ENCODE peak calls at places on chromosomes 6 and 20, in five cellular contexts. Q, I, V, B and H are unnamed samples.

GRCh38 chr20:6034134-6034969 is 19.5 kb downstream of the LRRN4 start:
- DNase-seq in Q (no peak), I (no peak), V (no peak), B (no peak), H (no peak)

GRCh38 chr6:5151955-5152401 is 66.8 kb downstream of the PPP1R3G start:
- DNase-seq in Q (no peak), I (peak), V (no peak), B (peak), H (peak)

GRCh38 chr20:17624070-17624469 is 54.2 kb downstream of the DSTN start:
- DNase-seq in Q (no peak), I (no peak), V (no peak), B (no peak), H (no peak)

GRCh38 chr6:111642463-111643158 is 36.9 kb upstream of the TRAF3IP2 start:
- DNase-seq in Q (peak), I (no peak), V (peak), B (peak), H (no peak)

GRCh38 chr6:37354526-37355384 is 972 bp downstream of the RNF8 start:
- DNase-seq in Q (peak), I (no peak), V (no peak), B (peak), H (no peak)

GRCh38 chr20:51579137-51579536 is 36.6 kb upstream of the NFATC2 start:
- DNase-seq in Q (no peak), I (no peak), V (no peak), B (no peak), H (no peak)

GRCh38 chr20:6295026-6295425 is 172.2 kb upstream of the FERMT1 start:
- DNase-seq in Q (no peak), I (no peak), V (no peak), B (no peak), H (no peak)

GRCh38 chr6:16729183-16729696 is 32.0 kb downstream of the ATXN1 start:
- DNase-seq in Q (no peak), I (no peak), V (no peak), B (no peak), H (no peak)

GRCh38 chr6:158256746-158257424 is 55.4 kb upstream of the TULP4 start:
- DNase-seq in Q (no peak), I (no peak), V (no peak), B (no peak), H (no peak)

GRCh38 chr6:158255974-158256601 is 56.2 kb upstream of the TULP4 start:
- DNase-seq in Q (no peak), I (no peak), V (no peak), B (no peak), H (no peak)

GRCh38 chr6:158251565-158251964 is 60.7 kb upstream of the TULP4 start:
- DNase-seq in Q (no peak), I (no peak), V (no peak), B (no peak), H (no peak)

GRCh38 chr6:158255280-158255973 is 56.8 kb upstream of the TULP4 start:
- DNase-seq in Q (no peak), I (no peak), V (no peak), B (no peak), H (no peak)

DNA sequence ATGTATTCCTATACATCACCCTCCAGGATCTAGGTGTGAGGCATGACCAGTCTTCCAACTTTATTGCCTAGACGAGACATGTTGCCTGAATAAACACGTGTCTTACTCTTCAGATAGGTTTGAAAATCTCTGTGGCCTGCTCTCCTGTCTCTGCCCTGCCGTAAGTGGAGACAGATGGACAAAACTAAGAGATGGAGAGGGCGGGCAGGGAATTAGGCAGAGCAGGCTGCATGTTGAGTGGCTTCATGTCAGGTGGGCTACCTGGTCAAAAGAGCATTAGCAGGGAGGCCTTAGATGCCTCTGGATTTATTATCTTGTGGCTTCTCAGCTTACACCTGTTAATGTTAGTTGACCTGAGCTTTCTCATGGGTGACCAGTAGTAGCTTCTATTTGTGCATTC is 59.0 kb upstream of the TULP4 start:
- DNase-seq in Q (no peak), I (no peak), V (no peak), B (no peak), H (no peak)
- TF ChIP-seq CTCF in Q (no peak), I (no peak), V (no peak), B (no peak), H (no peak)

GRCh38 chr6:84424956-84425355 is 197.5 kb upstream of the CEP162 start:
- DNase-seq in Q (no peak), I (no peak), V (no peak), B (no peak), H (no peak)

GRCh38 chr6:84417261-84417660 is 189.8 kb upstream of the CEP162 start:
- DNase-seq in Q (no peak), I (peak), V (no peak), B (no peak), H (peak)

GRCh38 chr6:84421031-84421430 is 193.6 kb upstream of the CEP162 start:
- DNase-seq in Q (no peak), I (no peak), V (no peak), B (no peak), H (no peak)

GRCh38 chr6:84426002-84426705 is 198.7 kb upstream of the CEP162 start:
- DNase-seq in Q (no peak), I (no peak), V (no peak), B (no peak), H (no peak)

GRCh38 chr6:84422380-84422968 is 195.0 kb upstream of the CEP162 start:
- DNase-seq in Q (peak), I (no peak), V (peak), B (peak), H (no peak)
- TF ChIP-seq CTCF in Q (peak), I (peak), V (peak), B (peak), H (peak)

GRCh38 chr20:61712632-61713031 is 353.0 kb downstream of the TAF4 start:
- DNase-seq in Q (no peak), I (no peak), V (no peak), B (no peak), H (no peak)

GRCh38 chr20:61705909-61706308 is 359.8 kb downstream of the TAF4 start:
- DNase-seq in Q (no peak), I (no peak), V (no peak), B (no peak), H (no peak)

GRCh38 chr20:61706562-61706961 is 359.1 kb downstream of the TAF4 start:
- DNase-seq in Q (no peak), I (no peak), V (no peak), B (no peak), H (no peak)

GRCh38 chr20:61710108-61710507 is 355.6 kb downstream of the TAF4 start:
- DNase-seq in Q (no peak), I (no peak), V (no peak), B (no peak), H (no peak)

GRCh38 chr20:61708891-61709290 is 356.8 kb downstream of the TAF4 start:
- DNase-seq in Q (no peak), I (no peak), V (no peak), B (no peak), H (no peak)
- TF ChIP-seq CTCF in Q (no peak), I (no peak), V (no peak), B (no peak), H (no peak)

GRCh38 chr6:71288228-71289038 is at the start of gene OGFRL1:
- DNase-seq in Q (peak), I (no peak), V (peak), B (peak), H (no peak)
- TF ChIP-seq CTCF in Q (no peak), I (no peak), V (no peak), B (peak), H (no peak)

GRCh38 chr20:44644384-44645131 is 6.9 kb downstream of the ADA start:
- DNase-seq in Q (no peak), I (no peak), V (no peak), B (no peak), H (no peak)
- TF ChIP-seq CTCF in Q (no peak), I (no peak), V (no peak), B (no peak), H (no peak)

DNA sequence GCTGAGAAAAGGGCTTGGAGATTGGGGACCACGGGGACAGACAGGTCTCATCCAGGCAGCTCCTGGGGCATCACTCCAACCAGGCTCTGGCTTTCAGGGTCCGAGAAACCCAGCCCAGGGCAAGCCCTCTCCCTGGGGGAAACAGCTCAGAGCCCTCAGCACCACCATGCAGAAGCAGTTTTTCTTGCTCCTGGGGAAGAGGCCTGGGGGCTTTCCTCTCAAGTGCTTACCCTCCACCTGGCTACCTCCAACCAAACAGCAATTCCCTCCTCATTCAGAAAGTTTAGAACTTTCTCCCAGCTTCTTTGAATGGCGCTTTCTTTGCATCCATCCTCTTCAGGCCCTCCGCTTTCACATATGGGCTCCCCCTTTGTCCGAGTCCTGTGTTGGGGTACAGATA is 110.4 kb upstream of the PHACTR3 start:
- DNase-seq in Q (no peak), I (no peak), V (no peak), B (no peak), H (no peak)
- TF ChIP-seq CTCF in Q (no peak), I (no peak), V (no peak), B (no peak), H (no peak)